ENCODE peak calls at places on chromosomes 11 and 22, in four cellular contexts. K, D, P and S are unnamed samples. For H3K4me1, the result is how much of the 10 kb centered on the place peaks cover.

GRCh38 chr11:19660076-19660475 is 52.6 kb upstream of the NAV2 start:
- DNase-seq in K (no peak), D (no peak), P (no peak), S (no peak)

GRCh38 chr11:61907871-61908729 is 9.3 kb downstream of the RAB3IL1 start:
- DNase-seq in K (no peak), D (peak), P (peak), S (no peak)

GRCh38 chr11:132895340-132895739 is 637.0 kb downstream of the OPCML start:
- DNase-seq in K (no peak), D (no peak), P (no peak), S (no peak)

GRCh38 chr11:58977470-58977869 is 38.2 kb downstream of the GLYATL1 start:
- DNase-seq in K (no peak), D (no peak), P (no peak), S (no peak)

GRCh38 chr11:66962247-66962646 is 4.1 kb upstream of the PC start:
- DNase-seq in K (no peak), D (peak), P (no peak), S (no peak)

GRCh38 chr11:93861808-93862207 is 11.4 kb upstream of the VSTM5 start:
- DNase-seq in K (no peak), D (no peak), P (peak), S (no peak)

GRCh38 chr11:121898913-121899312 is 217.1 kb downstream of the BLID start:
- DNase-seq in K (no peak), D (no peak), P (no peak), S (no peak)

GRCh38 chr22:41480397-41480735 is 11.4 kb downstream of the ACO2 start:
- DNase-seq in K (no peak), D (no peak), P (no peak), S (no peak)

GRCh38 chr11:117166491-117166890 is 12.1 kb upstream of the SIDT2 start:
- DNase-seq in K (no peak), D (no peak), P (no peak), S (no peak)

GRCh38 chr11:113202431-113202830 is 112.0 kb upstream of the TTC12 start:
- DNase-seq in K (no peak), D (no peak), P (no peak), S (no peak)

GRCh38 chr22:40512426-40513136 is 123.9 kb downstream of the MRTFA start:
- DNase-seq in K (no peak), D (no peak), P (no peak), S (no peak)

GRCh38 chr11:29452131-29452530 is 564.7 kb downstream of the KCNA4 start:
- DNase-seq in K (no peak), D (no peak), P (no peak), S (no peak)

GRCh38 chr11:96072592-96072991 is 148.7 kb upstream of the MTMR2 start:
- DNase-seq in K (no peak), D (no peak), P (no peak), S (no peak)

GRCh38 chr22:49607821-49608220 is 219.9 kb downstream of the BRD1 start:
- DNase-seq in K (no peak), D (no peak), P (no peak), S (no peak)

GRCh38 chr11:119218141-119218878 is 12.2 kb downstream of the CBL start:
- DNase-seq in K (no peak), D (no peak), P (no peak), S (no peak)

GRCh38 chr11:101128571-101129202 is 926 bp downstream of the PGR start:
- DNase-seq in K (no peak), D (peak), P (peak), S (no peak)

GRCh38 chr11:57487021-57487778 is 26.9 kb downstream of the RTN4RL2 start:
- DNase-seq in K (no peak), D (no peak), P (no peak), S (no peak)

GRCh38 chr22:37024339-37025157 is 5.0 kb downstream of the MPST start:
- DNase-seq in K (no peak), D (no peak), P (no peak), S (no peak)

GRCh38 chr11:11844272-11844671 is 2.5 kb downstream of the USP47 start:
- DNase-seq in K (no peak), D (no peak), P (no peak), S (no peak)

GRCh38 chr11:131744847-131745246 is 374.4 kb downstream of the NTM start:
- DNase-seq in K (no peak), D (no peak), P (no peak), S (no peak)

GRCh38 chr11:120643254-120643653 is 131.7 kb downstream of the GRIK4 start:
- DNase-seq in K (no peak), D (no peak), P (no peak), S (no peak)

GRCh38 chr22:23673826-23674690 is 16.8 kb upstream of the RGL4 start:
- DNase-seq in K (no peak), D (peak), P (no peak), S (no peak)

GRCh38 chr11:1508986-1509385 is 22.4 kb upstream of the MOB2 start:
- DNase-seq in K (no peak), D (peak), P (no peak), S (no peak)

GRCh38 chr22:49933236-49933921 is 14.9 kb downstream of the CRELD2 start:
- DNase-seq in K (peak), D (peak), P (peak), S (no peak)

GRCh38 chr11:10666556-10666955 is 27.0 kb downstream of the IRAG1 start:
- DNase-seq in K (no peak), D (no peak), P (no peak), S (no peak)

GRCh38 chr11:10663365-10663764 is 30.2 kb downstream of the IRAG1 start:
- DNase-seq in K (no peak), D (no peak), P (no peak), S (no peak)

GRCh38 chr11:10664005-10664404 is 29.6 kb downstream of the IRAG1 start:
- DNase-seq in K (no peak), D (peak), P (peak), S (no peak)

GRCh38 chr11:10666976-10667892 is 26.3 kb downstream of the IRAG1 start:
- DNase-seq in K (no peak), D (no peak), P (no peak), S (no peak)

DNA sequence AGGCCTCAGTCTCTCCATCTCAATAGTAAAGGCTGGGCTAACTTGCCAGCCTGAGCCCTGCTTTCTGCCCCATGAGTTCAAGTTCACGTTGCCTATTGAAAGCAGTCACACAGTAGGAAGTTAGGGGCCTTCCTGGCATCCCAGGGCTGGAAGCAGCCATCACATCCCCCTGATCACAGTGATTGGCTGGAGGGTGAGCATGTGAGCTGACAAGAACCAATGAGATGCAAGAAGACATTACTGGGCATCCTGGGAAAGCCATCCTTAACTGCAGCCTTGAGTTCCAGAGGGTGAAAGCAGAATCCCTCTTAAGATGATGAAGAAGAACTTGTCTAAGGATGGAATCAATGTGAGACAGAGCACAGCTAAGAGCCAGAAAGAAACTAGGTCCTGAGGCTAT is 29.0 kb downstream of the IRAG1 start:
- DNase-seq in K (no peak), D (no peak), P (no peak), S (no peak)
- H3K4me1 ChIP-seq in K (half or more), D (under half), P (under half), S (under half)

GRCh38 chr11:83159901-83160865 is 3.3 kb downstream of the PCF11 start:
- DNase-seq in K (peak), D (no peak), P (no peak), S (no peak)
- H3K4me3 ChIP-seq in K (peak), D (peak), P (peak), S (peak)

DNA sequence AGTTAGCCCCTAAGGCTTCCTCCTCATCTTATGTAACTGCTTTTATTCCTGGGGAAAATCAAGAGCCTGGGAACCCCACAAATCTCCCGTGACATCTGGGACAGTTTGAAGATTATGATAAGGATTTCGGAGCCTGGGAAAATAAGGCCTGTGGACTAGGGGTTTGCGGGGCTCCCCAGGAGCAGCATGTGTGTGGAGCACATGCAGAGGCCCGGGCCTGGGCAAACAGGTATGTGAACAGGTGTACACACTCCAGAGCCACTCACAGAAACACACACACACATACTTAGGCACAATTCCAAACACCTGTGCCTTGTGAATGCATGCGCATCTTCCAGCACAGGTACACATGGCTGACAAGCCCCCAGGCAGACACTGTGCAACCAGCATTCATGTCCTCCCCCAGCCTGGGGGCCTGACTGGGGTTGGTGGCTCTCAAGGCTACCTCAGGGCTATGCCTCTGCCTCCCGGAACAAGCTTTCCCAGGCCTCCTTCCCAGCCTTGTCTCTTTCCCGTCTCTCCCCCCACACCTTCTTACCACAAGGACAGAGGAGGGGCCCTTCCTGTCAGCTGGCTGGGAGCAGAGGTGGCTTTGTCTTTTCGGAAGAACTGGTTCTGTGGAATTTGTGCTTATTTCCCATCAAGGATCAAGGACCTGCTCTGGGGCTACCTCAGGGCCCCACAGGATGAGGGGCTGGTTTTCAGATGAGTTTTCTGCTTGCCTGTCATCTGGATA is 2.6 kb upstream of the P2RY6 start:
- DNase-seq in K (peak), D (no peak), P (no peak), S (no peak)
- H3K4me1 ChIP-seq in K (under half), D (under half), P (under half), S (under half)

DNA sequence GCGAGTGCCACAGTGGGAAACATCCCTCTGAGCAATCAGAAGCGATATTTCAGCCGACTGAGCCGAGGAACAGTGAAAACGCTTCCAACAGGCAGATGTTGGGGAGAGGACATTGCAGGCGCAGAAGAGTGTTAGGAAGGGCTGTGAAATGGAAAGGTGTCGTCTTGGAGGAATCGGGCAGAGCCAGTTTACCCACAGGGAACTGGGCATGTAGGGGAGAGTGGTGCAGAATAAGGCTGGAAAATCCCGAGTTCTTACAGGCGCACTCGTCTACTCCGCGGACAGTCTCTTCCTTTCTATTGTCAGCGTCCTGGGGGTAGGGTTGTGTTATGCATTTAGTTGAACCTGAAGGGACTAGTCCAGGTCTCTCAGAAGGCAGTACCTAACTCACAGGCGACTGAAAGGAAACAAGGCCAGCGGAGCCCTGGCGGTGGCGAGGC is 1.1 kb upstream of the APLP2 start:
- DNase-seq in K (no peak), D (no peak), P (no peak), S (no peak)
- H3K4me3 ChIP-seq in K (peak), D (peak), P (peak), S (peak)

GRCh38 chr11:72039108-72039850 is 40.6 kb downstream of the IL18BP start:
- DNase-seq in K (peak), D (no peak), P (peak), S (no peak)

GRCh38 chr11:72042059-72042425 is 38.3 kb downstream of the NUMA1 start:
- DNase-seq in K (no peak), D (no peak), P (no peak), S (no peak)

GRCh38 chr11:72041364-72042058 is 38.8 kb downstream of the NUMA1 start:
- DNase-seq in K (peak), D (peak), P (peak), S (peak)

GRCh38 chr11:72038491-72038890 is 39.8 kb downstream of the IL18BP start:
- DNase-seq in K (peak), D (peak), P (peak), S (no peak)

DNA sequence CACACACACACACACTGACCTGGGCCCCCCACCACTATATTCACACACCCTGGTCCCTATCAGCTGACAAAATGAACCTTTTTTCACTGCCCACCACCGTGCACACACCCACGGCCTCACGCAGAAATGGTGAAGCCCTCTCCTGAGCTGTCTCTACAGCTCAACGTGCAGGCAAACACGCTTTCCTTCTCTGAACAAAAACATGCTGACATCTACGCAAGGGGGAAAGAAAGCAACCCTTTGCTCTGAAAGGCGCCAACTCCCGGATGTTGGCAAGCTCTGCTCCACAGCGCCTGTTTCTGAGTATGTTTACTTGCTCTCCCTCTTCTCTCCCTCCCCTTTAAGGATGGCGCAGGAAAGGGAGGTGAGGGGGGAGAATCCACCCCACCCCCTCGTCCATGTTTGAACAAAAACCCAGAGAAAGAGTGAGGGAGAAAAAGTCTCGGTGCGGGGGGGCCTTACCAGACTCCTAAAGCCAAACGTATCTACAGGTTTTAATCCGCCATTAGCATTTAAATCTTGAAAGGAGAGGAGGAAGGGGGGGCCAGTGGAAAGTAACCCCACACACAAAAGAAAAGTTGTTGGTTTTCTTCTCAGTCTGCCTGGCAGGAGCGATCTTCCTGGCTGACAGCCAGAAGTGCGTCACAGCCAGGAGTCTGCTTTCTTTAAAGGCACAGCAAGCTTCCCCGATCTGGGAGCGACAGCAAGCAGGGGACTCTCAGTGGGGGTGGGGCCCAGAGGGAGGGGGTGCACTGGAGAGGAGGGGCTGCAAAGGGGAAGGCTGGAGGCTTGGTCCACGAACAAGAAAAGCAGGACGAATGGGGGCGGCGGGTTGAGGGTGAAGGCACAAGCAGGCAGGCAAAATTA is 39.6 kb downstream of the NUMA1 start:
- DNase-seq in K (peak), D (peak), P (peak), S (peak)
- H3K4me1 ChIP-seq in K (half or more), D (under half), P (half or more), S (under half)

GRCh38 chr22:39303358-39303757 is 16.1 kb downstream of the RPL3 start:
- DNase-seq in K (no peak), D (no peak), P (no peak), S (peak)
- H3K4me3 ChIP-seq in K (no peak), D (no peak), P (no peak), S (no peak)